ENCODE peak calls at places on chromosomes 13 and 19, in ten cellular contexts. U is activated naive CD4-positive, alpha-beta T cell treated with anti-CD3 and anti-CD28 coated beads, Interleukin-2, amount 10 ng/mL, durations not matched to agents 7 days and 5 days; X is B cell; J is activated T-helper 9 cell treated with anti-CD3 and anti-CD28 coated beads, Interleukin-2, amount 50 U/mL, for 16 hours; N is RPMI8226; C is AG04450; B is KBM-7; I is stimulated activated CD4-positive, alpha-beta T cell treated with anti-CD3 and anti-CD28 coated beads, Interleukin-15, amount 100 ng/mL, for 24 hours; A is fibroblast of lung; T is CD4-positive, alpha-beta T cell. V is an unnamed sample.

GRCh38 chr13:63517376-63517775 is 2101.7 kb upstream of the PCDH20 start:
- DNase-seq in B (no peak), X (no peak), A (peak), T (no peak), U (no peak), J (no peak), C (peak), N (no peak), I (no peak), V (no peak)

GRCh38 chr19:13401388-13401787 is 104.9 kb downstream of the CACNA1A start:
- DNase-seq in X (no peak), J (no peak), N (no peak), I (peak), T (no peak), U (no peak), C (no peak), A (peak), B (peak), V (no peak)

GRCh38 chr19:4624733-4625362 is 14.5 kb upstream of the TNFAIP8L1 start:
- DNase-seq in N (peak), C (no peak), A (no peak), B (peak), T (no peak), X (no peak), J (no peak), U (no peak), I (no peak), V (no peak)

GRCh38 chr13:80957019-80957650 is 616.2 kb upstream of the SPRY2 start:
- DNase-seq in X (no peak), C (no peak), U (no peak), I (no peak), J (no peak), B (no peak), N (no peak), A (no peak), T (no peak), V (no peak)

GRCh38 chr19:17790059-17790780 is 4.7 kb upstream of the B3GNT3 start:
- DNase-seq in C (no peak), B (no peak), X (no peak), I (no peak), U (no peak), J (no peak), A (no peak), T (no peak), N (peak), V (no peak)

GRCh38 chr13:35720690-35721554 is 244.4 kb upstream of the MAB21L1 start:
- DNase-seq in A (peak), I (peak), B (peak), N (peak), U (peak), J (no peak), C (no peak), T (peak), X (peak), V (no peak)

GRCh38 chr13:51564671-51565070 is 19.6 kb upstream of the WDFY2 start:
- DNase-seq in B (no peak), U (no peak), T (no peak), N (no peak), X (no peak), A (no peak), C (no peak), J (no peak), I (no peak), V (no peak)

GRCh38 chr19:3683405-3683865 is 16.8 kb downstream of the PIP5K1C start:
- DNase-seq in X (no peak), T (no peak), I (no peak), U (no peak), J (no peak), B (peak), A (peak), N (no peak), C (no peak), V (no peak)

GRCh38 chr19:35767288-35768081 is 7.9 kb upstream of the ARHGAP33 start:
- DNase-seq in X (no peak), U (no peak), N (no peak), A (no peak), B (no peak), T (no peak), C (no peak), I (no peak), J (no peak), V (no peak)

GRCh38 chr13:100673831-100674362 is 698 bp downstream of the TMTC4 start:
- DNase-seq in C (peak), B (peak), J (no peak), T (peak), N (peak), I (peak), U (peak), X (peak), A (peak), V (no peak)

GRCh38 chr19:48826606-48827020 is 9.7 kb downstream of the HSD17B14 start:
- DNase-seq in A (no peak), J (no peak), X (no peak), B (no peak), I (peak), N (no peak), T (no peak), C (no peak), U (no peak), V (no peak)

GRCh38 chr13:93635687-93636086 is 409.1 kb downstream of the GPC6 start:
- DNase-seq in A (peak), J (no peak), C (no peak), N (no peak), U (no peak), I (no peak), T (no peak), X (no peak), B (no peak), V (no peak)

GRCh38 chr13:45705145-45705695 is 3.1 kb downstream of the CBY2 start:
- DNase-seq in B (no peak), C (no peak), J (no peak), U (no peak), I (no peak), N (no peak), X (no peak), A (no peak), T (no peak), V (no peak)

GRCh38 chr13:41631296-41631965 is 174.1 kb downstream of the RGCC start:
- DNase-seq in N (no peak), J (no peak), A (peak), T (no peak), I (no peak), X (no peak), C (no peak), U (no peak), B (no peak), V (no peak)

GRCh38 chr13:111541345-111541744 is 220.9 kb downstream of the TEX29 start:
- DNase-seq in A (no peak), X (no peak), C (no peak), J (no peak), B (no peak), N (no peak), I (no peak), T (no peak), U (no peak), V (no peak)

GRCh38 chr19:39390460-39390758 is 497 bp downstream of the PAF1 start:
- DNase-seq in T (peak), J (peak), B (no peak), A (no peak), N (peak), U (peak), X (peak), I (peak), C (no peak), V (peak)

GRCh38 chr13:50393641-50394040 is 378.4 kb downstream of the KCNRG start:
- DNase-seq in A (peak), B (no peak), J (no peak), N (no peak), X (no peak), I (no peak), T (no peak), U (no peak), C (no peak), V (no peak)

GRCh38 chr19:1076951-1077350 is 10.0 kb downstream of the ARHGAP45 start:
- DNase-seq in J (peak), I (peak), T (peak), B (peak), N (peak), X (peak), A (no peak), C (no peak), U (peak), V (peak)

GRCh38 chr19:40954573-40954972 is 36.5 kb upstream of the CYP2B6 start:
- DNase-seq in C (no peak), T (no peak), I (no peak), A (peak), J (no peak), B (no peak), N (no peak), X (no peak), U (no peak), V (no peak)

GRCh38 chr13:41603917-41604316 is 146.6 kb downstream of the RGCC start:
- DNase-seq in C (no peak), U (no peak), I (no peak), J (no peak), X (no peak), N (no peak), T (no peak), A (peak), B (no peak), V (no peak)

GRCh38 chr19:54850930-54851329 is 687 bp downstream of the KIR3DL2 start:
- DNase-seq in A (no peak), X (no peak), B (no peak), J (no peak), N (no peak), C (no peak), T (no peak), U (no peak), I (no peak), V (no peak)

GRCh38 chr13:94009696-94010095 is 469.8 kb downstream of the DCT start:
- DNase-seq in U (no peak), N (no peak), B (no peak), C (no peak), I (no peak), A (peak), X (no peak), J (no peak), T (no peak), V (no peak)

GRCh38 chr13:23723463-23723862 is 153.3 kb downstream of the TNFRSF19 start:
- DNase-seq in X (no peak), A (peak), I (no peak), U (no peak), N (no peak), C (peak), B (no peak), T (no peak), J (no peak), V (no peak)

GRCh38 chr19:52648336-52648990 is 10.3 kb upstream of the ZNF83 start:
- DNase-seq in N (no peak), C (no peak), A (peak), X (no peak), I (no peak), T (no peak), B (no peak), U (no peak), J (no peak), V (no peak)

GRCh38 chr19:12777217-12778019 is 2.1 kb upstream of the HOOK2 start:
- DNase-seq in N (peak), A (peak), T (peak), B (peak), J (peak), I (peak), C (no peak), U (peak), X (peak), V (peak)

GRCh38 chr13:45209229-45209628 is 8.4 kb upstream of the KCTD4 start:
- DNase-seq in J (no peak), X (no peak), A (no peak), B (no peak), U (no peak), N (no peak), C (no peak), T (no peak), I (no peak), V (no peak)

GRCh38 chr13:36788276-36788675 is 30.7 kb upstream of the RFXAP start:
- DNase-seq in T (no peak), J (no peak), C (no peak), U (no peak), X (no peak), A (peak), N (no peak), B (no peak), I (no peak), V (no peak)